ENCODE peak calls at places on chromosomes 11 and 22, in eight cellular contexts. K is KBM-7; Q is AG04449; I is activated CD4-positive, alpha-beta T cell treated with anti-CD3 and anti-CD28 coated beads, Interleukin-2, amount 10 ng/mL, durations not matched to agents 7 days and 5 days; T is naive thymus-derived CD4-positive, alpha-beta T cell; C is endothelial cell; E is activated T-helper 1 cell treated with Interleukin-2 at 50 U/mL for 16 hours; G is tibial nerve. S is an unnamed sample.

GRCh38 chr11:104772806-104773241 is 125.4 kb downstream of the CASP12 start:
- DNase-seq in K (no peak), Q (peak; percentile 63), I (peak; percentile 12), T (no peak), C (no peak), E (no peak), G (peak; percentile 14), S (no peak)

GRCh38 chr11:115518983-115519382 is 14.8 kb upstream of the CADM1 start:
- DNase-seq in K (no peak), Q (no peak), I (no peak), T (no peak), C (no peak), E (no peak), G (no peak), S (no peak)

GRCh38 chr11:97979741-97980140 is 1041.0 kb upstream of the CNTN5 start:
- DNase-seq in K (no peak), Q (peak; percentile 10), I (no peak), T (no peak), C (no peak), E (no peak), G (no peak), S (no peak)

GRCh38 chr22:23781533-23781932 is 5.2 kb upstream of the SMARCB1 start:
- DNase-seq in K (no peak), Q (no peak), I (no peak), T (no peak), C (no peak), E (no peak), G (no peak), S (no peak)

GRCh38 chr11:8690374-8691342 is 8.1 kb downstream of the RPL27A start:
- DNase-seq in K (no peak), Q (no peak), I (no peak), T (no peak), C (no peak), E (no peak), G (no peak), S (no peak)

GRCh38 chr11:125449586-125449985 is 46.5 kb downstream of the FEZ1 start:
- DNase-seq in K (no peak), Q (no peak), I (no peak), T (no peak), C (no peak), E (no peak), G (no peak), S (no peak)

GRCh38 chr11:57116654-57117053 is 65.1 kb upstream of the LRRC55 start:
- DNase-seq in K (peak; percentile 63), Q (peak; percentile 3), I (peak; percentile 21), T (no peak), C (peak; percentile 42), E (no peak), G (peak; percentile 39), S (no peak)

GRCh38 chr11:71563401-71563800 is 2.0 kb upstream of the KRTAP5-10 start:
- DNase-seq in K (peak; percentile 70), Q (peak; percentile 4), I (no peak), T (no peak), C (peak; percentile 59), E (no peak), G (no peak), S (no peak)

GRCh38 chr11:116124916-116125714 is 620.9 kb upstream of the CADM1 start:
- DNase-seq in K (no peak), Q (no peak), I (no peak), T (no peak), C (no peak), E (no peak), G (no peak), S (no peak)

GRCh38 chr22:48320671-48321515 is 1506.8 kb downstream of the BRD1 start:
- DNase-seq in K (no peak), Q (no peak), I (no peak), T (no peak), C (no peak), E (no peak), G (no peak), S (no peak)

GRCh38 chr11:47443028-47443700 is 5.8 kb downstream of the RAPSN start:
- DNase-seq in K (no peak), Q (no peak), I (no peak), T (no peak), C (no peak), E (no peak), G (no peak), S (peak; percentile 38)

GRCh38 chr11:118910309-118911112 is 15.2 kb downstream of the BCL9L start:
- DNase-seq in K (no peak), Q (no peak), I (no peak), T (peak; percentile 74), C (peak; percentile 67), E (peak; percentile 49), G (peak; percentile 59), S (no peak)

GRCh38 chr11:108698844-108699642 is 34.2 kb downstream of the DDX10 start:
- DNase-seq in K (no peak), Q (no peak), I (no peak), T (no peak), C (no peak), E (no peak), G (no peak), S (no peak)

GRCh38 chr11:20609727-20610707 is 10.6 kb downstream of the SLC6A5 start:
- DNase-seq in K (peak; percentile 76), Q (no peak), I (peak; percentile 54), T (no peak), C (peak; percentile 95), E (peak; percentile 13), G (peak; percentile 47), S (peak; percentile 86)

GRCh38 chr11:126542621-126543020 is 187.1 kb downstream of the ST3GAL4 start:
- DNase-seq in K (no peak), Q (no peak), I (no peak), T (no peak), C (no peak), E (no peak), G (no peak), S (no peak)

GRCh38 chr11:80727315-80727714 is 1286.5 kb upstream of the TENM4 start:
- DNase-seq in K (no peak), Q (no peak), I (no peak), T (no peak), C (peak; percentile 32), E (no peak), G (no peak), S (peak; percentile 38)

GRCh38 chr11:110376711-110377324 is 52.9 kb upstream of the FDX1 start:
- DNase-seq in K (peak; percentile 86), Q (peak; percentile 50), I (peak; percentile 41), T (peak; percentile 13), C (peak; percentile 61), E (no peak), G (peak; percentile 76), S (no peak)

GRCh38 chr22:22355233-22355834 is 110.7 kb downstream of the VPREB1 start:
- DNase-seq in K (no peak), Q (no peak), I (no peak), T (no peak), C (no peak), E (no peak), G (no peak), S (no peak)

GRCh38 chr22:26321469-26321913 is 107.6 kb upstream of the ASPHD2 start:
- DNase-seq in K (no peak), Q (peak; percentile 90), I (no peak), T (no peak), C (no peak), E (no peak), G (no peak), S (peak; percentile 86)

GRCh38 chr11:19218801-19219460 is 17.1 kb upstream of the CSRP3 start:
- DNase-seq in K (no peak), Q (no peak), I (no peak), T (no peak), C (no peak), E (no peak), G (no peak), S (no peak)

GRCh38 chr11:76626921-76627391 is 43.6 kb downstream of the LRRC32 start:
- DNase-seq in K (peak; percentile 96), Q (no peak), I (peak; percentile 54), T (no peak), C (peak; percentile 1), E (no peak), G (no peak), S (no peak)

GRCh38 chr22:40597541-40598453 is 38.7 kb downstream of the MRTFA start:
- DNase-seq in K (no peak), Q (no peak), I (no peak), T (no peak), C (no peak), E (no peak), G (no peak), S (peak; percentile 16)

GRCh38 chr11:46977038-46977818 is 40.7 kb downstream of the CSTPP1 start:
- DNase-seq in K (no peak), Q (no peak), I (no peak), T (no peak), C (no peak), E (no peak), G (no peak), S (peak; percentile 53)